ENCODE peak calls at places on chromosome 10, in five cellular contexts. R, O, G, V and F are unnamed samples.

GRCh38 chr10:65497837-65498236 is 1428.0 kb upstream of the LRRTM3 start:
- DNase-seq in V (no peak), O (no peak), R (no peak), G (no peak), F (no peak)

GRCh38 chr10:72935358-72935757 is 19.2 kb downstream of the PLA2G12B start:
- DNase-seq in O (no peak), V (peak), R (no peak), G (no peak), F (no peak)

GRCh38 chr10:74384615-74385213 is 233.7 kb downstream of the ADK start:
- DNase-seq in R (no peak), G (no peak), V (no peak), O (no peak), F (no peak)

GRCh38 chr10:133618851-133619250 is 7.7 kb downstream of the FRG2B start:
- DNase-seq in R (no peak), G (no peak), V (no peak), O (no peak), F (no peak)

GRCh38 chr10:75853085-75853484 is 421.7 kb downstream of the LRMDA start:
- DNase-seq in O (no peak), G (no peak), V (peak), R (no peak), F (no peak)

GRCh38 chr10:32982293-32982709 is 24.3 kb upstream of the ITGB1 start:
- DNase-seq in G (no peak), R (no peak), O (no peak), V (no peak), F (no peak)

GRCh38 chr10:3475367-3475766 is 302.8 kb upstream of the PITRM1 start:
- DNase-seq in O (no peak), V (no peak), R (no peak), G (no peak), F (no peak)

GRCh38 chr10:70308121-70309060 is 24.6 kb upstream of the NPFFR1 start:
- DNase-seq in V (no peak), O (no peak), R (no peak), G (no peak), F (no peak)

GRCh38 chr10:71981024-71981867 is 17.1 kb downstream of the CHST3 start:
- DNase-seq in V (no peak), O (peak), G (peak), R (no peak), F (no peak)

GRCh38 chr10:96334888-96335526 is 23.8 kb downstream of the OPALIN start:
- DNase-seq in O (no peak), G (peak), R (no peak), V (peak), F (peak)

GRCh38 chr10:23174075-23174973 is 17.8 kb upstream of the PTF1A start:
- DNase-seq in G (no peak), O (no peak), R (peak), V (no peak), F (peak)

GRCh38 chr10:86259901-86260562 is 106.6 kb downstream of the GRID1 start:
- DNase-seq in R (no peak), G (no peak), V (no peak), O (no peak), F (peak)

GRCh38 chr10:88642991-88643390 is 21.3 kb upstream of the LIPF start:
- DNase-seq in G (no peak), R (no peak), O (no peak), V (no peak), F (no peak)

GRCh38 chr10:44402465-44403205 is 17.7 kb upstream of the CXCL12 start:
- DNase-seq in G (no peak), V (no peak), R (no peak), O (no peak), F (no peak)

GRCh38 chr10:118349235-118349634 is 7.1 kb upstream of the FAM204A start:
- DNase-seq in V (no peak), R (no peak), G (no peak), O (no peak), F (no peak)

GRCh38 chr10:133277993-133278576 is 1.4 kb upstream of the ADAM8 start:
- DNase-seq in O (no peak), R (no peak), G (peak), V (no peak), F (no peak)

GRCh38 chr10:124453965-124454610 is 4.3 kb upstream of the NKX1-2 start:
- DNase-seq in O (no peak), G (no peak), R (no peak), V (peak), F (no peak)

GRCh38 chr10:118166951-118167350 is 120.2 kb upstream of the RAB11FIP2 start:
- DNase-seq in R (no peak), O (no peak), V (no peak), G (no peak), F (no peak)

GRCh38 chr10:60572511-60573194 is 183.0 kb upstream of the ANK3 start:
- DNase-seq in R (peak), G (peak), O (no peak), V (no peak), F (peak)
- TF ChIP-seq ATF2 in R (no peak), G (no peak), O (no peak), V (no peak), F (no peak)

DNA sequence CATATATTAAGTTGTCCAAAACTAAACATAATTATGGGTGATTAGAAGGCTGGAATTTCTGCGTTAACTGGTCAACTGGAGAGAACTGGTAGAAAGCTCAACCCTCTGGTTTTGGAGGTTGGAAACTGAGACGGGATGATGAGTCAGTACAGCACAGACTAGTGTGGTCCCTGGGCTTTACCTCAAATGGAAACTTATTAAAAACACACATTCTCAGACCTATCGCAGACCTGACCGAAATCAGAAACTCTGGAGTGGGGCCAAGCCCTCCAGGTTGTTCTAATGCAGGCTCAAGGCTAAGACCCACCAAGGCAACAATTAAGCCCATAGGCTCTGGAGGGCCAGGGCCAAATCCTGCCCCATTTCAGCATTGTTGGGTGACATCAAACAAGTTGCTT is 136.9 kb downstream of the KCNMA1 start:
- DNase-seq in R (no peak), G (no peak), V (no peak), O (no peak), F (no peak)
- TF ChIP-seq ATF2 in R (no peak), G (no peak), V (no peak), O (no peak), F (no peak)

GRCh38 chr10:122417667-122418066 is 36.8 kb upstream of the ARMS2 start:
- DNase-seq in O (no peak), G (no peak), V (no peak), R (no peak), F (no peak)
- TF ChIP-seq ATF2 in O (no peak), G (no peak), V (no peak), R (no peak), F (no peak)

DNA sequence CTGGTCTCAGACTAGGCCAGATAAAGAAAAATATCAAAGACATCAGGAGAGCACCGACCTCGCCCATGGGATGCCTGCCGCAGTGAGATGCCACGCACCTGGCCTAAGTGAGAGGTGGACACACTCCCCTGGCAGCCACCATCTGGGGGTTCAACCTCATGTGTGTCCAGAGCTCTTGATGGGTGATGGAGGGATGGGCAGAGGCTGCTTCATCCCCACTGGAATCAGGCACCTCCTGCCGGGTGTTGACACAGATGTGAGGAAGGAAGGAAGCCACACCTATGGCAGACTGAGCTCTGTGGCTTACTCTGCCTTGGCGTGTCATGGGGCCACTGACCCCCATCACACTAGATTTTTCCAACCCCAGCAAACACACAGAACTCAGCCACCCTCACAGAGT is 11.4 kb downstream of the ZNF488 start:
- DNase-seq in R (no peak), O (no peak), V (no peak), G (no peak), F (no peak)
- TF ChIP-seq ATF2 in R (no peak), O (no peak), V (no peak), G (no peak), F (no peak)

GRCh38 chr10:97585439-97585811 is 1.2 kb downstream of the HOGA1 start:
- DNase-seq in G (no peak), R (no peak), O (no peak), V (no peak), F (no peak)

GRCh38 chr10:97583476-97583875 is 713 bp upstream of the HOGA1 start:
- DNase-seq in G (no peak), V (no peak), O (no peak), R (no peak), F (no peak)

GRCh38 chr10:97582169-97582568 is 2.0 kb upstream of the HOGA1 start:
- DNase-seq in R (no peak), V (no peak), G (no peak), O (no peak), F (no peak)

GRCh38 chr10:97584798-97585438 is 729 bp downstream of the HOGA1 start:
- DNase-seq in O (no peak), R (no peak), G (peak), V (peak), F (no peak)

DNA sequence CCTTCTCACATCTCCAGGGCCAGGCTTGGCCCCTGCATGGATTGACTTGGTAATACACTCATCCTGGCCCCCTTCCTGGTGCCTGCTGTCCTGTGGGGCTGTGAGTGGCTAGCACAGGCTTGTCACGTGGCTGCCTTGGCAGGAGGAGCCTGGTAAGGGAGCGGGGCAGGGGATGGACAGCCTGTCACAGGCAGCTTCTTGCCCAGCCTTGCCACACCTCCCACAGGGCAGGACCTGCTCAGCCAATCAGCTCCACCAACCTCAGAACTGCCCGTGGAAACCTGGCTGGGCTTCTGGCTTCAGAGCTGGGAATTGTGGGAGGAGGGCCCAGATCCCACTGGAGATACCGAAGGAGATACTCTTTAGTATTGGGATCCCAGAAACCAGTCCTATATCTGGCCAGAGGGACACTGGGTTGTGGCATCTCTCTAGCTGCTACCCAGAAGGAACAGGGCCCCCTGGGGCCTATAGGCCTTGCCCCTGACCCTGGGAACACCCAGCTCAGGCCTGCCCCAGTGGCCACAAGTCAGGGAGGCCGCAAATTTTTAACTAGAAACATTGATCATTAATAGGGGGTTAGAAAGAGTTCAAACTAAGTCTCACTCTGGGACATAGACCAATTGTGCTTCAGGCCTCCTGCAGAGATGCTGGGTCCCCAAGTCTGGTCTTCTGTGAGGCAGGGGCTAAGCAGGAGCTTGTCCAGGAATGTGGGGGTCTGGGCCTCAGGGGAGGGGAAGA is at the start of gene HOGA1:
- DNase-seq in V (no peak), O (no peak), G (peak), R (peak), F (peak)
- TF ChIP-seq ATF2 in V (no peak), O (no peak), G (peak), R (no peak), F (no peak)

GRCh38 chr10:61757001-61757400 is 94.3 kb downstream of the CABCOCO1 start:
- DNase-seq in O (no peak), V (no peak), R (no peak), G (no peak), F (no peak)

GRCh38 chr10:61759751-61760150 is 97.0 kb downstream of the CABCOCO1 start:
- DNase-seq in V (no peak), O (no peak), R (no peak), G (no peak), F (no peak)

GRCh38 chr10:61758440-61758839 is 95.7 kb downstream of the CABCOCO1 start:
- DNase-seq in G (no peak), V (no peak), O (no peak), R (no peak), F (no peak)

GRCh38 chr10:61754553-61755540 is 92.1 kb downstream of the CABCOCO1 start:
- DNase-seq in G (no peak), V (no peak), R (no peak), O (no peak), F (no peak)

DNA sequence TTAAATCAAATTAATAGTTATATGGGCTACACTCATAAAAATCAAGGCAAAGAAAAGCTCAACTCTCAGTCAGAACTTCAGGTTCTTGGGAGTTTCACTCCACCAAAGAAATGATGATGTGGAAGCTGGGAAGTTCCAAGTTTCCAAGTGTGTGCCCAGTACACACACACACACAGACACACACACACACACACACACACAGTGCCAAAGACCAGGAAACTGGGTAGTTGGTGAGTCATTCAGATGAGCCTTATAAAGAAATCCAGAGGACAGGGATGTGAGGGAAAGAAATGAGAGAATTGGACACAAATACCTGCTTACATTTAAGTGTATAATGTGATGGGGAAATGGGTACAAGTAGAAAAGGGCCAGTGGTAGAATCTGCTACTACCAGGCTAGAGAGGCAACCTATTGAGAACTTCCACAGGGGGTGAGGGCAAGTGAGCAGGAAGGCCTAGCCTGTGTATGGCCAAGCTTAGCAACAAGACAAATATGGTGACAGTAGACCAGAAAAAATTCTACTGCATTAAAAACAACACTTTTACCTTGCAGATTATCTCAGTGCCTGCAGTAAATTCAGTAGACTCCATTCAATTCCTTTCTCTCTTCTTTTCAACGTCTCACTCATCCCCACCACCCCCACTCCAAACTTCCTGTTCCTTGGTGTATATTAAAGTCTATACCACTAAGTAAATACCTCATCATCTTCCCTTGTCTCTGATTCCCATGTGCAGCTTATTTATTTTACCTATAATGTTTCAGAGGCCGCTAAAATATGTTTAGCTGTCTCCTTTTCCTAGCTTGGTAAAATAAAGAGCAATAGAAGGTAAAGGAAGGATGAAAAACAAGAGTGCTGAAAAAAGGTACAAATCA is 95.0 kb downstream of the CABCOCO1 start:
- DNase-seq in O (no peak), G (no peak), R (no peak), V (peak), F (no peak)
- TF ChIP-seq ATF2 in O (no peak), G (no peak), R (no peak), V (no peak), F (no peak)